ENCODE peak calls at places on chromosomes 1 and 21, in seven cellular contexts. P, Y, N, H, T, W and F are unnamed samples.
A peak's percentile ranks its signal among the peaks of the same experiment; 100 is the strongest.

GRCh38 chr1:202034683-202035462 is 24.5 kb downstream of the ELF3 start:
- DNase-seq in P (peak; percentile 94), Y (peak; percentile 91), N (peak; percentile 98), H (peak; percentile 96), T (peak; percentile 96), W (peak; percentile 85), F (peak; percentile 20)

GRCh38 chr1:108646661-108647269 is 14.1 kb downstream of the HENMT1 start:
- DNase-seq in P (peak; percentile 93), Y (no peak), N (peak; percentile 93), H (peak; percentile 65), T (peak; percentile 76), W (peak; percentile 80), F (peak; percentile 25)

GRCh38 chr1:76867342-76868130 is at the start of gene ST6GALNAC5:
- DNase-seq in P (peak; percentile 64), Y (peak; percentile 30), N (peak; percentile 71), H (no peak), T (peak; percentile 42), W (no peak), F (no peak)

GRCh38 chr1:226631229-226632000 is 82.9 kb downstream of the STUM start:
- DNase-seq in P (peak; percentile 44), Y (no peak), N (no peak), H (no peak), T (no peak), W (peak; percentile 16), F (peak; percentile 6)

GRCh38 chr1:172979828-172980227 is 70.9 kb downstream of the TNFSF18 start:
- DNase-seq in P (no peak), Y (no peak), N (no peak), H (no peak), T (no peak), W (no peak), F (no peak)

GRCh38 chr1:8411803-8412182 is 93.9 kb downstream of the SLC45A1 start:
- DNase-seq in P (no peak), Y (no peak), N (no peak), H (no peak), T (no peak), W (no peak), F (no peak)

GRCh38 chr1:153494976-153495535 is 34.6 kb upstream of the S100A7 start:
- DNase-seq in P (peak; percentile 86), Y (peak; percentile 50), N (peak; percentile 81), H (peak; percentile 33), T (peak; percentile 86), W (peak; percentile 79), F (peak; percentile 67)

GRCh38 chr1:2496087-2496622 is 20.1 kb downstream of the PLCH2 start:
- DNase-seq in P (no peak), Y (no peak), N (no peak), H (no peak), T (no peak), W (no peak), F (no peak)

GRCh38 chr1:58768971-58769808 is 14.7 kb downstream of the JUN start:
- DNase-seq in P (peak; percentile 86), Y (peak; percentile 45), N (peak; percentile 83), H (no peak), T (peak; percentile 79), W (peak; percentile 83), F (peak; percentile 26)

GRCh38 chr1:198462365-198463025 is 78.0 kb downstream of the ATP6V1G3 start:
- DNase-seq in P (no peak), Y (no peak), N (no peak), H (peak; percentile 52), T (no peak), W (no peak), F (no peak)

GRCh38 chr1:30853350-30853749 is 55.2 kb downstream of the SDC3 start:
- DNase-seq in P (no peak), Y (no peak), N (peak; percentile 43), H (no peak), T (peak; percentile 37), W (no peak), F (no peak)

GRCh38 chr1:186572509-186572908 is 107.7 kb downstream of the PTGS2 start:
- DNase-seq in P (no peak), Y (no peak), N (no peak), H (no peak), T (no peak), W (no peak), F (no peak)

GRCh38 chr1:161491472-161491871 is 13.8 kb upstream of the FCGR2A start:
- DNase-seq in P (no peak), Y (no peak), N (no peak), H (no peak), T (no peak), W (no peak), F (no peak)

GRCh38 chr1:32197074-32197473 is 3.3 kb upstream of the CCDC28B start:
- DNase-seq in P (no peak), Y (no peak), N (peak; percentile 39), H (no peak), T (no peak), W (no peak), F (no peak)

GRCh38 chr1:207186503-207186902 is 82.5 kb downstream of the C4BPA start:
- DNase-seq in P (no peak), Y (no peak), N (no peak), H (peak; percentile 3), T (no peak), W (no peak), F (no peak)

GRCh38 chr1:67427947-67428346 is 2.3 kb downstream of the SERBP1 start:
- DNase-seq in P (no peak), Y (no peak), N (no peak), H (no peak), T (no peak), W (no peak), F (no peak)

GRCh38 chr1:28122183-28122582 is 33.8 kb upstream of the EYA3 start:
- DNase-seq in P (no peak), Y (no peak), N (no peak), H (peak; percentile 65), T (no peak), W (no peak), F (no peak)

GRCh38 chr1:184940226-184940625 is 34.1 kb downstream of the NIBAN1 start:
- DNase-seq in P (no peak), Y (no peak), N (no peak), H (peak; percentile 49), T (no peak), W (no peak), F (no peak)

DNA sequence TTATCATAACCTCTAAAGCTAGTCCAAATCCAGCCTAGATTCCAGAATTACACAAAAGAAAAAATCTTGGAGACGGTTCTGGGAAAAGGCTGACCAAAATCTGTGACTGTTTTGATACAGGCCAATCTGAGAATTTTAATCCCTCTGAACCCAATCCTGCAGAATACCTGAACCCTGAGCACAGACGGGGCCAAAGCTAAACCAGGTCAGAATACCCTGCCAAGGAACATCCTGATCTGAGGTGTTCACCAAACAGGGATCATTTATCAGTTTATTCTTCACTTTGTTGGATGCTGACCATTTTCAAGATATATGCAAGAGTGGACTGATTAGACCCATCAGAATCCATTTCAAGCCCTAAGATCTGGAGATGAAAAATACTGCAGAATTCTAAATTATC is 3.6 kb downstream of the RC3H1 start:
- DNase-seq in P (no peak), Y (no peak), N (no peak), H (no peak), T (no peak), W (no peak), F (peak; percentile 43)
- H3K4me3 ChIP-seq in P (no peak overlapping the region), Y (no peak overlapping the region), N (no peak overlapping the region), H (no peak overlapping the region), T (no peak overlapping the region), W (no peak overlapping the region), F (peak overlapping the region; percentile 88)

DNA sequence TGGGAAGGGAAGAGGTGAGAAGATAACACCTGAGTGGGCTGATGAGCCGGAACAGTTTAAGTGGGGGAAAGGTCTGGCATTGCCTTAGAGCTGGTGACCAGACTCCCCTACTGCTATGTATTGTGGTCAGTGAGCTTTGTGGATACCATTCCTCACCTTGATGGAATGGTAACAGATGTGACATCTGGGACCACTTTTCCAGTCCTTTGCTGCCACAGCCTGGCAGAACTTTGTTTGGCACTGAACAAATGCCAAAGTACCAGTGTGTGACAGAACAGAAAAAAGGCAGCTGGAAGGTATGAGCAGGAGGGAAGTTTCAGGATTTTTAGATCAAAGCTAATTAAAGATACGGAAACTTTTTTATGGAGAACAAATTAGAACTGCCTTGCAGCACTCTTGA is 6.2 kb downstream of the MED8 start:
- DNase-seq in P (no peak), Y (no peak), N (no peak), H (no peak), T (no peak), W (no peak), F (no peak)
- H3K27ac ChIP-seq in P (no peak overlapping the region), Y (no peak overlapping the region), N (no peak overlapping the region), H (no peak overlapping the region), T (no peak overlapping the region), W (no peak overlapping the region), F (no peak overlapping the region)

DNA sequence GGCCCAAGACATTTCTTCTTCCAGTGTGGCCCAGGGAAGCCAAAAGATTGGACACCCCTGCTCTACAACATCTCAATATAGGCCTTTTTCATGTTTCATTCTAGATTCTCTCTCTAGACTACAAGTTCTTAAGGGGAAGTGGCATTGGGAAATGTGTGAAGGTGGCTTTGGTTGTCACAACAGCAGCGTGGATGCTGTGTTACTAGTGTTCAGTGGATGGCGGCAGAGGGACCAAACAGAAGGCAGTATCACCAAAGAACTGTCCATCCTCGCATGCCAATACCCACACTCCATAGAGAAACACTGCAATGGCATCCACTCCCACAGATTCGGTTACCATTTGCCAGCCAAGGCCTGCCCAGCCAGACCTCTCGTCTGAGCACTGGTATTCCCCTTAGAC is 24.3 kb upstream of the IFNAR2 start:
- DNase-seq in P (no peak), Y (no peak), N (no peak), H (no peak), T (no peak), W (no peak), F (no peak)
- TF ChIP-seq CTCF in P (no peak), Y (no peak), N (no peak), H (no peak), T (no peak), W (no peak), F (no peak)

DNA sequence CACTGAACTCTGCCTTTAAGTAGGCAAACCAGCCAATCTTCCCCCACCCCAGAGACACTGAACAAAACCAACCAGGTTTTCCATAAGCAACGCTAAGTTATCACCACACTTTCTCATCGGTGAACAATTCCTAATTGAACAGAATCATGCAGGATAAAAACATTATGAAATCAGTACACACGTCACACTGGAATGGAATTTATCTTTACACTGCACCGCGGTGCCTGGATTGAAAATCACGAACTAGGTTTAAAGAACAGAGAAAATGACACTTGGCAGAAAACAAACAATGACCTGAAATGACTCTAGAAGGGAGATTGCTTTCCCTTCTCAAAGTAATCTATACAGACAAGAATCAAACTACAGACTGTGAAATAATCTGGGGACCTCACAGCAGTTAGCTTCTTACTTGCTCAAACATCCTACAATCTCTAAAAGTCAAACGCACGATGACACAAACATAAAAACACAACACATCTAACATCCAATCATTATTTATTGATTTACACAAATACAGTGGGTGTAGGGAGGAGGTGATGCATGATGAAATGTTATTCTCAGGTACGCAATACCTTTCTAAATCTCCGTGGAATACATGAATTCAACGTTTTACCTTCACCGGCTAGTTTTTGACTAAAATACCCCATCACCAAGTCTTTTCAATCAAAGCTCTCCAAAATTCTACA is 1.9 kb downstream of the EIF4G3 start:
- DNase-seq in P (no peak), Y (no peak), N (no peak), H (peak; percentile 83), T (no peak), W (no peak), F (no peak)
- H3K4me3 ChIP-seq in P (peak overlapping the region; percentile 78), Y (peak overlapping the region; percentile 94), N (peak overlapping the region; percentile 86), H (peak overlapping the region; percentile 89), T (peak overlapping the region; percentile 51), W (peak overlapping the region; percentile 89), F (peak overlapping the region; percentile 99)